ENCODE peak calls at places on chromosome 18, in four cellular contexts. D is right lobe of liver, L is IMR-90, N is transverse colon. O is an unnamed sample.

GRCh38 chr18:24366328-24366727 is 31.3 kb downstream of the OSBPL1A start:
- DNase-seq in D (no peak), L (no peak), N (no peak), O (no peak)

GRCh38 chr18:76461148-76461547 is 33.9 kb downstream of the ZNF516 start:
- DNase-seq in D (no peak), L (no peak), N (no peak), O (no peak)

GRCh38 chr18:20971886-20972267 is 139.7 kb downstream of the ROCK1 start:
- DNase-seq in D (no peak), L (peak; percentile 19), N (no peak), O (no peak)

GRCh38 chr18:46289458-46289857 is 185.3 kb downstream of the HAUS1 start:
- DNase-seq in D (no peak), L (no peak), N (no peak), O (no peak)

GRCh38 chr18:63131944-63132818 is 187.4 kb downstream of the BCL2 start:
- DNase-seq in D (no peak), L (no peak), N (peak; percentile 37), O (no peak)

GRCh38 chr18:5466256-5466655 is 77.5 kb downstream of the EPB41L3 start:
- DNase-seq in D (no peak), L (no peak), N (no peak), O (no peak)

GRCh38 chr18:69402219-69402989 is 1.7 kb downstream of the DOK6 start:
- DNase-seq in D (no peak), L (no peak), N (no peak), O (no peak)

GRCh38 chr18:42798606-42799005 is 316.9 kb downstream of the RIT2 start:
- DNase-seq in D (no peak), L (no peak), N (no peak), O (no peak)

GRCh38 chr18:45456076-45457066 is 158.9 kb upstream of the SLC14A2 start:
- DNase-seq in D (no peak), L (no peak), N (no peak), O (peak; percentile 54)

GRCh38 chr18:69447886-69448285 is 47.2 kb downstream of the DOK6 start:
- DNase-seq in D (no peak), L (no peak), N (no peak), O (no peak)

GRCh38 chr18:40553029-40553428 is 1402.0 kb upstream of the PIK3C3 start:
- DNase-seq in D (no peak), L (peak; percentile 11), N (no peak), O (no peak)

GRCh38 chr18:68244786-68245185 is 470.1 kb downstream of the TMX3 start:
- DNase-seq in D (no peak), L (peak; percentile 74), N (no peak), O (no peak)

GRCh38 chr18:44537521-44537920 is 143.2 kb upstream of the SETBP1 start:
- DNase-seq in D (no peak), L (peak; percentile 20), N (no peak), O (no peak)

GRCh38 chr18:22667158-22667557 is 249.4 kb upstream of the CTAGE1 start:
- DNase-seq in D (no peak), L (no peak), N (no peak), O (no peak)

GRCh38 chr18:73908323-73908722 is 239.3 kb downstream of the FBXO15 start:
- DNase-seq in D (no peak), L (peak; percentile 52), N (no peak), O (no peak)

GRCh38 chr18:35283923-35284794 is 5.9 kb downstream of the ZSCAN30 start:
- DNase-seq in D (no peak), L (no peak), N (no peak), O (no peak)

GRCh38 chr18:22250591-22250996 is 81.2 kb downstream of the GATA6 start:
- DNase-seq in D (no peak), L (no peak), N (peak; percentile 68), O (no peak)

GRCh38 chr18:36714476-36714875 is 114.3 kb downstream of the TPGS2 start:
- DNase-seq in D (no peak), L (no peak), N (no peak), O (no peak)
- TF ChIP-seq CTCF in D (no peak), L (peak; percentile 24), N (no peak), O (no peak)

GRCh38 chr18:79516441-79516931 is 120.8 kb downstream of the NFATC1 start:
- DNase-seq in D (no peak), L (no peak), N (no peak), O (no peak)

GRCh38 chr18:79513381-79514081 is 117.8 kb downstream of the NFATC1 start:
- DNase-seq in D (no peak), L (no peak), N (no peak), O (peak; percentile 37)

GRCh38 chr18:79515944-79516351 is 120.2 kb downstream of the NFATC1 start:
- DNase-seq in D (no peak), L (no peak), N (no peak), O (no peak)

GRCh38 chr18:79517322-79517721 is 121.6 kb downstream of the NFATC1 start:
- DNase-seq in D (no peak), L (no peak), N (no peak), O (no peak)

DNA sequence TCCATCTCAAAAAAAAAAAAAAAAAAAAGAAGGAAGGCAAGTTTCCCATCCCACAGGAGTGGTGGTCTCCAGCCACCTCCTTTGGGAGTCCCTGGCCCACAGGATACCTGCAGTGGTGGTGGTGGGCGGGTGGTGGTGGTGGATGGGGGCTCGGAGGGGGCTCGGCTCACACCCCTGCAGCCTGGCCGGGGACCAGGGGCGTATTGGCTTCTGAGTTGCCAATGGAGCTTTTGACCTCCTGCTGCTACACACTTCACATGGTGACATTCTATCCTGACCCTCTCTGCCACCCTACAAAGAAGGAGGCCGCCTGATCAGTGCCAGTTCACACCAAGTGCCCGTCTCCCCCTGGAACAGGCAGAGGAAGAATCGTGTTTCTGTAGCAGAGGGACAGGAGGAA is 119.6 kb downstream of the NFATC1 start:
- DNase-seq in D (no peak), L (no peak), N (no peak), O (no peak)
- H3K9me3 ChIP-seq in D (no peaks in the 10 kb centered on the region), L (no peaks in the 10 kb centered on the region), N (no peaks in the 10 kb centered on the region), O (no peaks in the 10 kb centered on the region)

GRCh38 chr18:70555046-70555445 is 266.2 kb downstream of the SOCS6 start:
- DNase-seq in D (no peak), L (no peak), N (no peak), O (no peak)
- H3K4me3 ChIP-seq in D (no peak overlapping the region), L (no peak overlapping the region), N (no peak overlapping the region), O (no peak overlapping the region)

GRCh38 chr18:28013064-28013463 is 163.9 kb downstream of the CDH2 start:
- DNase-seq in D (no peak), L (peak; percentile 23), N (no peak), O (no peak)
- TF ChIP-seq CTCF in D (peak; percentile 56), L (peak; percentile 57), N (no peak), O (no peak)

GRCh38 chr18:14978191-14978590 is 230.2 kb downstream of the ANKRD30B start:
- DNase-seq in D (no peak), L (no peak), N (no peak), O (no peak)

GRCh38 chr18:14974576-14974975 is 226.6 kb downstream of the ANKRD30B start:
- DNase-seq in D (no peak), L (no peak), N (no peak), O (no peak)

GRCh38 chr18:14975431-14975830 is 227.5 kb downstream of the ANKRD30B start:
- DNase-seq in D (no peak), L (no peak), N (no peak), O (no peak)

GRCh38 chr18:14978962-14979535 is 231.1 kb downstream of the ANKRD30B start:
- DNase-seq in D (no peak), L (no peak), N (peak; percentile 59), O (no peak)

DNA sequence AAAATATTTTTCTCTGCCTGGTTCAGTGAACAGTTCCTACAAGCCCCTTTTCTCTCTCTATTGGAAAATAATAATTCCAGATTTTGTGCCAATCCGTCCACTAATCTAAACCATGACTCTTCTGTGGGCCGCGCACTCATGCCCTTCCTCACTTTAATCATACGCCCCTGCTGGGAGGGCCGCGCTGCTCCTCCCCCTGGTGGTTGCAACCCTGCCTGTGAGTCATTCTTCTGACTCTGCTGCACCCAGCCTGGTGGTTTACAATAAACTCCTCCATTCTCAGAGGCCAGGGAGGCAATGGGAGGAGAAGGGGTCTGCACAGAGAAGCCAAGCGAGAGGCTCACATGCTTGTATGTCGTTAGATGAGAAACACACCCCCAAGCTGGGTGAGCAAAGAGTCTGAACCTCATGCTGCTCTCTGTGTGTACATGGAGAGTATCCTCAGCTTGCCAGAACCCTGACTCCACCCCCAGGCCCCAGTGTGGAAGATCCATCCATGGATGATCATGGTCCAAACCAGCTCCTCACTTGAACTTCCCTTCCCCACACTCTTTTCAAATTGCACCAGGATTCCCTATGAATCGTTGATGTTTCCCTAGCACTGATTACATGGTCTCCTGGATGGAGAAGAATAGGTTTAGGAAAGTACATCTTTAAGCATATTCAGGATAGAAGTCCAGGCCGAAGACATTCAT is 228.9 kb downstream of the ANKRD30B start:
- DNase-seq in D (no peak), L (no peak), N (no peak), O (no peak)
- H3K9me3 ChIP-seq in D (no peaks in the 10 kb centered on the region), L (peaks cover 19% of the 10 kb centered on the region), N (no peaks in the 10 kb centered on the region), O (no peaks in the 10 kb centered on the region)

GRCh38 chr18:13446581-13447470 is 228.3 kb downstream of the LDLRAD4 start:
- DNase-seq in D (no peak), L (no peak), N (no peak), O (no peak)
- H3K4me3 ChIP-seq in D (no peak overlapping the region), L (no peak overlapping the region), N (peak overlapping the region; percentile 16), O (peak overlapping the region; percentile 40)

O was measured in psoas muscle.